ENCODE peak calls at places on chromosomes 1 and 21, in seven cellular contexts. One of them, this sample, is unnamed.

GRCh38 chr1:100950776-100951175 is 54.9 kb downstream of the SLC30A7 start:
- DNase-seq in kidney epithelial cell: peak
- DNase-seq in cardiac muscle cell: peak
- DNase-seq in type B pancreatic cell: no peak
- DNase-seq in AG09309: peak
- DNase-seq in NB4: no peak
- DNase-seq in OCI-LY7: no peak
- DNase-seq in this sample: no peak

GRCh38 chr1:108742268-108742667 is 4.2 kb upstream of the STXBP3 start:
- DNase-seq in kidney epithelial cell: no peak
- DNase-seq in cardiac muscle cell: peak
- DNase-seq in type B pancreatic cell: no peak
- DNase-seq in AG09309: no peak
- DNase-seq in NB4: no peak
- DNase-seq in OCI-LY7: no peak
- DNase-seq in this sample: no peak

GRCh38 chr1:33524586-33524985 is 52.1 kb downstream of the ZSCAN20 start:
- DNase-seq in kidney epithelial cell: no peak
- DNase-seq in cardiac muscle cell: no peak
- DNase-seq in type B pancreatic cell: no peak
- DNase-seq in AG09309: no peak
- DNase-seq in NB4: peak
- DNase-seq in OCI-LY7: no peak
- DNase-seq in this sample: no peak

GRCh38 chr1:84753516-84754375 is 63.5 kb upstream of the SSX2IP start:
- DNase-seq in kidney epithelial cell: peak
- DNase-seq in cardiac muscle cell: peak
- DNase-seq in type B pancreatic cell: peak
- DNase-seq in AG09309: peak
- DNase-seq in NB4: peak
- DNase-seq in OCI-LY7: peak
- DNase-seq in this sample: peak

GRCh38 chr21:27581168-27581567 is 614.3 kb upstream of the ADAMTS5 start:
- DNase-seq in kidney epithelial cell: no peak
- DNase-seq in cardiac muscle cell: no peak
- DNase-seq in type B pancreatic cell: no peak
- DNase-seq in AG09309: no peak
- DNase-seq in NB4: no peak
- DNase-seq in OCI-LY7: no peak
- DNase-seq in this sample: no peak

GRCh38 chr1:169081503-169082123 is 24.9 kb upstream of the ATP1B1 start:
- DNase-seq in kidney epithelial cell: no peak
- DNase-seq in cardiac muscle cell: no peak
- DNase-seq in type B pancreatic cell: no peak
- DNase-seq in AG09309: no peak
- DNase-seq in NB4: no peak
- DNase-seq in OCI-LY7: no peak
- DNase-seq in this sample: no peak

GRCh38 chr1:27868932-27869718 is 3.2 kb upstream of the THEMIS2 start:
- DNase-seq in kidney epithelial cell: no peak
- DNase-seq in cardiac muscle cell: no peak
- DNase-seq in type B pancreatic cell: no peak
- DNase-seq in AG09309: no peak
- DNase-seq in NB4: peak
- DNase-seq in OCI-LY7: peak
- DNase-seq in this sample: no peak

GRCh38 chr1:42679364-42679983 is 2.7 kb upstream of the YBX1 start:
- DNase-seq in kidney epithelial cell: no peak
- DNase-seq in cardiac muscle cell: no peak
- DNase-seq in type B pancreatic cell: no peak
- DNase-seq in AG09309: peak
- DNase-seq in NB4: no peak
- DNase-seq in OCI-LY7: no peak
- DNase-seq in this sample: no peak

GRCh38 chr1:241985787-241986186 is 13.1 kb downstream of the MAP1LC3C start:
- DNase-seq in kidney epithelial cell: no peak
- DNase-seq in cardiac muscle cell: peak
- DNase-seq in type B pancreatic cell: no peak
- DNase-seq in AG09309: no peak
- DNase-seq in NB4: peak
- DNase-seq in OCI-LY7: peak
- DNase-seq in this sample: peak

GRCh38 chr1:81414417-81415087 is 386.2 kb upstream of the ADGRL2 start:
- DNase-seq in kidney epithelial cell: no peak
- DNase-seq in cardiac muscle cell: peak
- DNase-seq in type B pancreatic cell: no peak
- DNase-seq in AG09309: no peak
- DNase-seq in NB4: peak
- DNase-seq in OCI-LY7: no peak
- DNase-seq in this sample: peak

GRCh38 chr1:10561497-10561896 is 86.7 kb downstream of the PEX14 start:
- DNase-seq in kidney epithelial cell: peak
- DNase-seq in cardiac muscle cell: no peak
- DNase-seq in type B pancreatic cell: no peak
- DNase-seq in AG09309: peak
- DNase-seq in NB4: peak
- DNase-seq in OCI-LY7: no peak
- DNase-seq in this sample: no peak

GRCh38 chr1:27105018-27105417 is 49.9 kb downstream of the SLC9A1 start:
- DNase-seq in kidney epithelial cell: no peak
- DNase-seq in cardiac muscle cell: no peak
- DNase-seq in type B pancreatic cell: no peak
- DNase-seq in AG09309: no peak
- DNase-seq in NB4: no peak
- DNase-seq in OCI-LY7: no peak
- DNase-seq in this sample: no peak

GRCh38 chr1:6485140-6485936 is 6.1 kb downstream of the PLEKHG5 start:
- DNase-seq in kidney epithelial cell: no peak
- DNase-seq in cardiac muscle cell: peak
- DNase-seq in type B pancreatic cell: no peak
- DNase-seq in AG09309: no peak
- DNase-seq in NB4: no peak
- DNase-seq in OCI-LY7: no peak
- DNase-seq in this sample: no peak

GRCh38 chr1:170133663-170134062 is 12.1 kb upstream of the NTMT2 start:
- DNase-seq in kidney epithelial cell: no peak
- DNase-seq in cardiac muscle cell: no peak
- DNase-seq in type B pancreatic cell: no peak
- DNase-seq in AG09309: no peak
- DNase-seq in NB4: no peak
- DNase-seq in OCI-LY7: no peak
- DNase-seq in this sample: no peak

GRCh38 chr1:151723726-151724370 is 2.5 kb downstream of the RIIAD1 start:
- DNase-seq in kidney epithelial cell: no peak
- DNase-seq in cardiac muscle cell: no peak
- DNase-seq in type B pancreatic cell: no peak
- DNase-seq in AG09309: no peak
- DNase-seq in NB4: no peak
- DNase-seq in OCI-LY7: no peak
- DNase-seq in this sample: no peak

GRCh38 chr1:75614455-75615379 is 3.8 kb upstream of the SLC44A5 start:
- DNase-seq in kidney epithelial cell: no peak
- DNase-seq in cardiac muscle cell: peak
- DNase-seq in type B pancreatic cell: peak
- DNase-seq in AG09309: no peak
- DNase-seq in NB4: no peak
- DNase-seq in OCI-LY7: no peak
- DNase-seq in this sample: peak

GRCh38 chr1:2451744-2452582 is 24.1 kb upstream of the PLCH2 start:
- DNase-seq in kidney epithelial cell: peak
- DNase-seq in cardiac muscle cell: no peak
- DNase-seq in type B pancreatic cell: no peak
- DNase-seq in AG09309: peak
- DNase-seq in NB4: no peak
- DNase-seq in OCI-LY7: no peak
- DNase-seq in this sample: no peak

GRCh38 chr1:32101233-32101681 is 6.6 kb upstream of the KPNA6 start:
- DNase-seq in kidney epithelial cell: no peak
- DNase-seq in cardiac muscle cell: no peak
- DNase-seq in type B pancreatic cell: no peak
- DNase-seq in AG09309: peak
- DNase-seq in NB4: no peak
- DNase-seq in OCI-LY7: no peak
- DNase-seq in this sample: no peak

GRCh38 chr1:203000217-203000944 is 6.8 kb upstream of the TMEM183A start:
- DNase-seq in kidney epithelial cell: no peak
- DNase-seq in cardiac muscle cell: no peak
- DNase-seq in type B pancreatic cell: no peak
- DNase-seq in AG09309: no peak
- DNase-seq in NB4: no peak
- DNase-seq in OCI-LY7: no peak
- DNase-seq in this sample: no peak

GRCh38 chr1:219676012-219676770 is 63.3 kb upstream of the ZC3H11B start:
- DNase-seq in kidney epithelial cell: no peak
- DNase-seq in cardiac muscle cell: no peak
- DNase-seq in type B pancreatic cell: no peak
- DNase-seq in AG09309: no peak
- DNase-seq in NB4: no peak
- DNase-seq in OCI-LY7: no peak
- DNase-seq in this sample: no peak

GRCh38 chr1:226425431-226426031 is 17.6 kb upstream of the PARP1 start:
- DNase-seq in kidney epithelial cell: no peak
- DNase-seq in cardiac muscle cell: no peak
- DNase-seq in type B pancreatic cell: no peak
- DNase-seq in AG09309: no peak
- DNase-seq in NB4: peak
- DNase-seq in OCI-LY7: peak
- DNase-seq in this sample: no peak

GRCh38 chr1:31414692-31415370 is 1.8 kb downstream of the SERINC2 start:
- DNase-seq in kidney epithelial cell: no peak
- DNase-seq in cardiac muscle cell: no peak
- DNase-seq in type B pancreatic cell: no peak
- DNase-seq in AG09309: no peak
- DNase-seq in NB4: no peak
- DNase-seq in OCI-LY7: no peak
- DNase-seq in this sample: no peak

GRCh38 chr21:38771536-38771935 is 34.2 kb upstream of the ETS2 start:
- DNase-seq in kidney epithelial cell: no peak
- DNase-seq in cardiac muscle cell: no peak
- DNase-seq in type B pancreatic cell: no peak
- DNase-seq in AG09309: no peak
- DNase-seq in NB4: no peak
- DNase-seq in OCI-LY7: no peak
- DNase-seq in this sample: no peak

GRCh38 chr1:184023133-184023532 is 14.4 kb downstream of the COLGALT2 start:
- DNase-seq in kidney epithelial cell: no peak
- DNase-seq in cardiac muscle cell: peak
- DNase-seq in type B pancreatic cell: no peak
- DNase-seq in AG09309: no peak
- DNase-seq in NB4: no peak
- DNase-seq in OCI-LY7: no peak
- DNase-seq in this sample: no peak
- TF ChIP-seq CTCF in kidney epithelial cell: no peak
- TF ChIP-seq CTCF in cardiac muscle cell: no peak
- TF ChIP-seq CTCF in type B pancreatic cell: no peak
- TF ChIP-seq CTCF in AG09309: no peak
- TF ChIP-seq CTCF in NB4: no peak
- TF ChIP-seq CTCF in OCI-LY7: no peak
- TF ChIP-seq CTCF in this sample: no peak

DNA sequence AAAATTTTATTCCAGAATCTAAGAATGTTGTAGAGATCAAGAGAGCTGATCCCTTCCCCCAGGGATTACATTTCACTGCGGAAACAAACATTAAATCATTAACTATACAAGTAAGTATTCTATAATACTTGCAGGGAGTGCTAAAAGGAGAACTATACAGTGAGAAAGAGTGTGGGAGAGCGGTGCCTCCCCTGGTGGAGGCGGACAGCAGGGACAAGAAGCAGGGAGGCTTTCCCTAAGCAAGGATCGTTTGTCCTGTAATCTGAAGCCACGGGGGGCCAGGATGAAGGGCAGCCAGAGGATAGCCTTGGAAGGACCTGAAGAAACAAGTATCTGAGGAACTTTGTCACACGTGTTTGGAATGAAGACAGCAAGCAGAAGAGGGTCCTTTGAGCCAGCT is 40.1 kb downstream of the SLC9C2 start:
- DNase-seq in kidney epithelial cell: no peak
- DNase-seq in cardiac muscle cell: no peak
- DNase-seq in type B pancreatic cell: no peak
- DNase-seq in AG09309: no peak
- DNase-seq in NB4: peak
- DNase-seq in OCI-LY7: no peak
- DNase-seq in this sample: peak
- TF ChIP-seq CTCF in kidney epithelial cell: peak
- TF ChIP-seq CTCF in cardiac muscle cell: no peak
- TF ChIP-seq CTCF in type B pancreatic cell: peak
- TF ChIP-seq CTCF in AG09309: peak
- TF ChIP-seq CTCF in NB4: no peak
- TF ChIP-seq CTCF in OCI-LY7: no peak
- TF ChIP-seq CTCF in this sample: peak

GRCh38 chr1:94693029-94693428 is 127.1 kb upstream of the SLC44A3 start:
- DNase-seq in kidney epithelial cell: no peak
- DNase-seq in cardiac muscle cell: no peak
- DNase-seq in type B pancreatic cell: no peak
- DNase-seq in AG09309: no peak
- DNase-seq in NB4: no peak
- DNase-seq in OCI-LY7: no peak
- DNase-seq in this sample: no peak
- TF ChIP-seq CTCF in kidney epithelial cell: no peak
- TF ChIP-seq CTCF in cardiac muscle cell: no peak
- TF ChIP-seq CTCF in type B pancreatic cell: peak
- TF ChIP-seq CTCF in AG09309: no peak
- TF ChIP-seq CTCF in NB4: no peak
- TF ChIP-seq CTCF in OCI-LY7: no peak
- TF ChIP-seq CTCF in this sample: no peak

GRCh38 chr1:161768461-161768860 is 2.3 kb downstream of the ATF6 start:
- DNase-seq in kidney epithelial cell: no peak
- DNase-seq in cardiac muscle cell: no peak
- DNase-seq in type B pancreatic cell: no peak
- DNase-seq in AG09309: no peak
- DNase-seq in NB4: no peak
- DNase-seq in OCI-LY7: no peak
- DNase-seq in this sample: no peak

GRCh38 chr1:161766102-161766981 is at the start of gene ATF6:
- DNase-seq in kidney epithelial cell: peak
- DNase-seq in cardiac muscle cell: peak
- DNase-seq in type B pancreatic cell: peak
- DNase-seq in AG09309: peak
- DNase-seq in NB4: peak
- DNase-seq in OCI-LY7: peak
- DNase-seq in this sample: peak

GRCh38 chr1:161768986-161769672 is 3.0 kb downstream of the ATF6 start:
- DNase-seq in kidney epithelial cell: no peak
- DNase-seq in cardiac muscle cell: no peak
- DNase-seq in type B pancreatic cell: no peak
- DNase-seq in AG09309: no peak
- DNase-seq in NB4: no peak
- DNase-seq in OCI-LY7: no peak
- DNase-seq in this sample: no peak

DNA sequence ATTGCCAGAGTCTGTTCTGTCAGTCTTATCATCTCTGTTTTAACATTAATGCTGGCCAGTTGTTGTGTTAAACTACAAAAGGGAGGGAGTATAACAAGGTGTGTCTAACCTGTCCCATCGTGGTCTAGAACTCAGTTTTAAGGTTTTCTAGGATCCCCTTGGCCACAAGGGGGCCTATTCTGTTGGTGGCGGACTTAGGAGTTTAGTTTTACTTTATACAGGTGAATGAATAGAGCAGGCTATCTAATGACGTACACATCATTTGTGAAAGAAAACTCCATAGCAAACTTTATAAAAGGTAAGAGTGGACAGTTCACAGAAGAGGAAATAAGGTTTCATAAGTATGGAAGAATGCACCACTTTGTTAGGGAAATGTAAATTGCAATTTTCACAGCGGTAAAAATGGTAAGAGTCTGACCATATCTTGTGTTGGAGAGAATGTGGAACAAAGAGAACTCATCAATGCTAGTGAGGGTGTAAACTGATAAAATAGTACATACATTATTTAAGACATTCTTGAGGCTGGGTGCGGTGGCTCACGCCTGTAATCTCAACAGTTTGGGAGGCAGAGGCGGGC is 2.5 kb upstream of the ATF6 start:
- DNase-seq in kidney epithelial cell: no peak
- DNase-seq in cardiac muscle cell: peak
- DNase-seq in type B pancreatic cell: no peak
- DNase-seq in AG09309: no peak
- DNase-seq in NB4: peak
- DNase-seq in OCI-LY7: peak
- DNase-seq in this sample: no peak
- TF ChIP-seq CTCF in kidney epithelial cell: peak
- TF ChIP-seq CTCF in cardiac muscle cell: peak
- TF ChIP-seq CTCF in type B pancreatic cell: peak
- TF ChIP-seq CTCF in AG09309: peak
- TF ChIP-seq CTCF in NB4: peak
- TF ChIP-seq CTCF in OCI-LY7: peak
- TF ChIP-seq CTCF in this sample: peak

This sample was measured in neural crest cell.